ENCODE peak calls at places on chromosome 4, in five cellular contexts. E is GM12878, T is K562, Z is H1, V is HepG2. J is an unnamed sample.

GRCh38 chr4:143667461-143667860 is 33.0 kb downstream of the FREM3 start:
- DNase-seq in E (no peak), T (no peak), Z (no peak), V (no peak), J (no peak)

GRCh38 chr4:159823743-159824142 is 720.9 kb downstream of the RAPGEF2 start:
- DNase-seq in E (no peak), T (no peak), Z (no peak), V (no peak), J (no peak)

GRCh38 chr4:75715105-75715799 is 9.1 kb upstream of the USO1 start:
- DNase-seq in E (no peak), T (no peak), Z (no peak), V (no peak), J (no peak)

GRCh38 chr4:2132438-2132837 is 73.3 kb downstream of the NAT8L start:
- DNase-seq in E (no peak), T (no peak), Z (no peak), V (no peak), J (peak)

GRCh38 chr4:86233681-86234080 is 126.2 kb downstream of the MAPK10 start:
- DNase-seq in E (no peak), T (no peak), Z (no peak), V (no peak), J (no peak)

GRCh38 chr4:86054676-86055075 is 305.2 kb downstream of the MAPK10 start:
- DNase-seq in E (no peak), T (no peak), Z (no peak), V (no peak), J (no peak)

GRCh38 chr4:102868153-102868781 is 525 bp upstream of the CISD2 start:
- DNase-seq in E (no peak), T (no peak), Z (no peak), V (no peak), J (no peak)

GRCh38 chr4:41982716-41983115 is 1.2 kb downstream of the DCAF4L1 start:
- DNase-seq in E (no peak), T (no peak), Z (no peak), V (no peak), J (no peak)

GRCh38 chr4:184099033-184099432 is 118.6 kb downstream of the ENPP6 start:
- DNase-seq in E (no peak), T (no peak), Z (no peak), V (no peak), J (no peak)

GRCh38 chr4:184094532-184095192 is 123.0 kb downstream of the ENPP6 start:
- DNase-seq in E (no peak), T (no peak), Z (no peak), V (no peak), J (no peak)

GRCh38 chr4:184097815-184098214 is 119.9 kb downstream of the ENPP6 start:
- DNase-seq in E (no peak), T (no peak), Z (no peak), V (no peak), J (no peak)

GRCh38 chr4:184097240-184097619 is 120.4 kb downstream of the ENPP6 start:
- DNase-seq in E (no peak), T (peak), Z (peak), V (no peak), J (no peak)

GRCh38 chr4:184096561-184097239 is 121.0 kb downstream of the ENPP6 start:
- DNase-seq in E (no peak), T (no peak), Z (no peak), V (no peak), J (no peak)
- H3K4me2 ChIP-seq in E (peak), T (no peak), Z (peak), V (no peak), J (no peak)

GRCh38 chr4:26021417-26022345 is 107.7 kb downstream of the SMIM20 start:
- DNase-seq in E (no peak), T (no peak), Z (no peak), V (no peak), J (no peak)

GRCh38 chr4:26022346-26022891 is 108.4 kb downstream of the SMIM20 start:
- DNase-seq in E (no peak), T (no peak), Z (no peak), V (peak), J (no peak)

GRCh38 chr4:26023191-26023972 is 109.4 kb downstream of the SMIM20 start:
- DNase-seq in E (no peak), T (no peak), Z (no peak), V (peak), J (no peak)

GRCh38 chr4:26020896-26021295 is 106.9 kb downstream of the SMIM20 start:
- DNase-seq in E (no peak), T (no peak), Z (no peak), V (peak), J (no peak)

DNA sequence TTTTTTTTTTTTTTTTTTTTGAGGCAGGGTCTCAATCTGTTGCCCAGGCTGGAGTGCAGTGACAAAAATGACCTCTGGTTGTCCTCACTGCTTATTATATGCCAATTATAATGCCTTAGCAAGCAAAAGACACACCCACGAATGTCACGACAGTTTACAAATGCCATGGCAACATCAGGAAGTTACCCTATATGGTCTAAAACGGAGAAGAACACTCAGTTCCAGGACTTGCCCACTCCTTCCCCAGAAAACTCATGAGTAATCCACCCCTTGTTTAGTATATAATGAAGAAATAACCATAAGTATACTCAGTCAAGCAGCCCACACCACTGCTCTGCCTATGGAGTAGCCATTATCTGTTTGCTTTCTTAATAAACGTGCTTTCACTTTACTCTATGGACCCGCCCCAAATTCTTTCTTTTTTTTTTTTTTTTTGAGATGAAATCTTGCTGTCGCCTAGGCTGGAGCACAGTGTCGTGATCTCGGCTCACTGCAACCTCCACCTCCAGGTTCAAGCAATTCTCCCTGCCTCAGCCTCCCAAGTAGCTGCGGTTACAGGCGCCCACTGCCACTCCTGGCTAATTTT is 106.2 kb downstream of the SMIM20 start:
- DNase-seq in E (no peak), T (no peak), Z (no peak), V (no peak), J (no peak)
- TF ChIP-seq CEBPB in E (no peak), T (no peak), Z (no peak), V (no peak), J (no peak)

GRCh38 chr4:174005422-174005821 is 278.0 kb downstream of the FBXO8 start:
- DNase-seq in E (no peak), T (peak), Z (no peak), V (no peak), J (no peak)
- TF ChIP-seq SRF in E (no peak), T (no peak), Z (no peak), V (no peak), J (no peak)

DNA sequence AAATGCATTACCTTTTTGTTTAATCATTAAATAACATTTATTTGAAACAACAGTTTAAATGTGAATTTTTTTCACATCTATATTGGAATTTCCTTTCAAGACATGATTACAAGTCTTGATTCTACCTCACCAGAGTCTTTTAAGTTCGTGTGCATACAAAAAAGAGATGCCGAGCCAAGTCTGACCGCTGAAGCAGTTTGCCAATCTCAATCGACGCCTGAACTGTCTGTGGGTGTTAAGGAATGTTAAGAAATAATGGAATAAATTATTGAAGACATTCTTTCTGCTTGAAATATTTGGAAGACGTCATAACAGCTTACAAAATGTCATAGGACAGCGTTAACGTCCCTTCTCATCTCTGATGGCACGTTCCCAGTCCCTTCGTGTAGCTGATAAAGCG is 27.9 kb upstream of the TNIP3 start:
- DNase-seq in E (no peak), T (no peak), Z (no peak), V (no peak), J (no peak)
- H3K4me2 ChIP-seq in E (no peak), T (no peak), Z (no peak), V (no peak), J (peak)

GRCh38 chr4:56655627-56656345 is 25.3 kb downstream of the HOPX start:
- DNase-seq in E (no peak), T (no peak), Z (no peak), V (no peak), J (no peak)
- TF ChIP-seq CEBPB in E (no peak), T (no peak), Z (no peak), V (no peak), J (no peak)

GRCh38 chr4:185344743-185345538 is 50.8 kb downstream of the LRP2BP start:
- DNase-seq in E (peak), T (no peak), Z (no peak), V (no peak), J (no peak)
- TF ChIP-seq SRF in E (peak), T (no peak), Z (no peak), V (no peak), J (no peak)

GRCh38 chr4:140255467-140255866 is 101.5 kb upstream of the MAML3 start:
- DNase-seq in E (no peak), T (no peak), Z (no peak), V (no peak), J (no peak)

GRCh38 chr4:140256941-140257340 is 103.0 kb upstream of the MAML3 start:
- DNase-seq in E (no peak), T (no peak), Z (no peak), V (peak), J (no peak)

GRCh38 chr4:140256335-140256734 is 102.4 kb upstream of the MAML3 start:
- DNase-seq in E (no peak), T (no peak), Z (no peak), V (peak), J (no peak)

GRCh38 chr4:140255919-140256318 is 101.9 kb upstream of the MAML3 start:
- DNase-seq in E (no peak), T (no peak), Z (no peak), V (no peak), J (no peak)

GRCh38 chr4:140257461-140258305 is 103.7 kb upstream of the MAML3 start:
- DNase-seq in E (no peak), T (no peak), Z (no peak), V (no peak), J (no peak)
- H3K4me2 ChIP-seq in E (no peak), T (no peak), Z (no peak), V (no peak), J (peak)

J was measured in HCT116.